ENCODE peak calls at places on chromosomes 5 and 9, in eight cellular contexts. E, W, A, Y, U, N, H and L are unnamed samples.

GRCh38 chr5:41432481-41433253 is 77.7 kb downstream of the PLCXD3 start:
- DNase-seq in E (no peak), W (no peak), A (no peak), Y (no peak), U (no peak), N (no peak), H (no peak), L (no peak)

GRCh38 chr9:4980046-4980727 is 4.9 kb upstream of the JAK2 start:
- DNase-seq in E (no peak), W (no peak), A (no peak), Y (no peak), U (no peak), N (no peak), H (no peak), L (peak; percentile 30)

GRCh38 chr9:121360975-121361374 is 9.1 kb downstream of the STOM start:
- DNase-seq in E (no peak), W (no peak), A (no peak), Y (peak; percentile 89), U (no peak), N (peak; percentile 90), H (no peak), L (no peak)

GRCh38 chr5:1544294-1545010 is 20.7 kb upstream of the LPCAT1 start:
- DNase-seq in E (no peak), W (no peak), A (no peak), Y (no peak), U (peak; percentile 7), N (no peak), H (no peak), L (no peak)

GRCh38 chr9:14311940-14312572 is 1.9 kb downstream of the NFIB start:
- DNase-seq in E (no peak), W (no peak), A (no peak), Y (peak; percentile 36), U (no peak), N (no peak), H (no peak), L (no peak)

GRCh38 chr9:114110180-114110579 is 11.1 kb upstream of the KIF12 start:
- DNase-seq in E (no peak), W (no peak), A (no peak), Y (peak; percentile 48), U (no peak), N (peak; percentile 14), H (no peak), L (no peak)

GRCh38 chr5:154430466-154430865 is 15.3 kb upstream of the SAP30L start:
- DNase-seq in E (no peak), W (no peak), A (no peak), Y (no peak), U (no peak), N (no peak), H (no peak), L (no peak)

GRCh38 chr5:147519380-147519779 is 9.5 kb upstream of the DPYSL3 start:
- DNase-seq in E (no peak), W (no peak), A (no peak), Y (no peak), U (no peak), N (no peak), H (no peak), L (no peak)

GRCh38 chr5:65830856-65831255 is 95.5 kb upstream of the ERBIN start:
- DNase-seq in E (no peak), W (no peak), A (no peak), Y (peak; percentile 9), U (no peak), N (no peak), H (no peak), L (no peak)

GRCh38 chr9:115694014-115694413 is 459.6 kb upstream of the PAPPA start:
- DNase-seq in E (no peak), W (peak; percentile 8), A (no peak), Y (peak; percentile 99), U (no peak), N (peak; percentile 82), H (no peak), L (no peak)

GRCh38 chr9:94079236-94079635 is 5.0 kb upstream of the PTPDC1 start:
- DNase-seq in E (no peak), W (no peak), A (no peak), Y (no peak), U (no peak), N (no peak), H (no peak), L (no peak)

GRCh38 chr9:91211919-91212318 is 149.8 kb downstream of the AUH start:
- DNase-seq in E (peak; percentile 46), W (no peak), A (no peak), Y (no peak), U (no peak), N (no peak), H (no peak), L (peak; percentile 50)

GRCh38 chr5:88727705-88728313 is 155.2 kb downstream of the MEF2C start:
- DNase-seq in E (no peak), W (no peak), A (no peak), Y (peak; percentile 62), U (no peak), N (peak; percentile 47), H (no peak), L (no peak)

GRCh38 chr5:16492398-16493175 is 27.0 kb upstream of the ZNF622 start:
- DNase-seq in E (no peak), W (peak; percentile 68), A (no peak), Y (peak; percentile 86), U (no peak), N (peak; percentile 35), H (no peak), L (peak; percentile 12)

GRCh38 chr9:111108946-111109345 is 70.7 kb upstream of the LPAR1 start:
- DNase-seq in E (no peak), W (no peak), A (no peak), Y (peak; percentile 83), U (no peak), N (peak; percentile 48), H (no peak), L (no peak)

GRCh38 chr9:121498487-121499176 is 1.0 kb downstream of the GGTA1 start:
- DNase-seq in E (no peak), W (no peak), A (no peak), Y (peak; percentile 62), U (peak; percentile 53), N (peak; percentile 21), H (peak; percentile 50), L (peak; percentile 10)

GRCh38 chr5:28516657-28517175 is 1478.3 kb upstream of the CDH9 start:
- DNase-seq in E (no peak), W (no peak), A (no peak), Y (no peak), U (no peak), N (peak; percentile 74), H (no peak), L (no peak)

GRCh38 chr5:77311217-77311571 is 100.7 kb downstream of the PDE8B start:
- DNase-seq in E (no peak), W (no peak), A (no peak), Y (no peak), U (no peak), N (no peak), H (no peak), L (no peak)

GRCh38 chr5:52788505-52788821 is 747 bp downstream of the ITGA1 start:
- DNase-seq in E (no peak), W (no peak), A (no peak), Y (no peak), U (no peak), N (no peak), H (no peak), L (no peak)
- TF ChIP-seq CTCF in E (no peak), W (no peak), A (no peak), Y (no peak), U (no peak), N (no peak), H (no peak), L (no peak)

DNA sequence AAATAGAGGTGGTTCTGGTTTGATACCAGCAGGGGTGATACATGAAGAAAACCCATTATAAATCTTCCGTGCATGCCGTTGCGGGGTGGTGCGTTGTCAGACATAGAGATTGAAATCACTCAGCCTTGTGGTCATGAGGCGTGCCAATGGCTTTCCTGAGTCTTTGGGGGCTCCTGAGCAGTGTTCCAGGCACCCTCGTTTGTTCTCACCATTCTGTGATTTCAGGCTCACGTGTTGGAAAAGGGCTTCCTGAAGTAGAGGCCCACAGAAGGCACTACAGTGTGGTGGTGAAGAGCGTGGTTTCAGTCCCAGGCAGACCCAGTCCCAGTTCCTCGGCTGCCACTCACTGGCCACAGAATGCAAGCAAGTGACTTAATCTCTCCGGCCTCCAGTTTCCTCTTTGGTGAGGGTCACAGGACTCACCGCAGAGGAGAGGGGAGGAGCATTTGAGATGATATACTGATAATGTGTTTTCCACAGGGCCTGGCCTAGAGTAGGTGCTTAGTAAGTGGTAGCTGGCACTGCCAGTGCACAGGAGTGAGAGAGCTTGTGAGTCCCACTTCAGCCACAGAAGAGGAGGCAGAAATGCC is 20.5 kb upstream of the GLRX start:
- DNase-seq in E (peak; percentile 79), W (peak; percentile 70), A (peak; percentile 59), Y (peak; percentile 76), U (peak; percentile 81), N (peak; percentile 76), H (peak; percentile 77), L (peak; percentile 81)
- TF ChIP-seq CTCF in E (peak; percentile 65), W (no peak), A (peak; percentile 40), Y (peak; percentile 5), U (peak; percentile 71), N (peak; percentile 22), H (peak; percentile 80), L (no peak)

GRCh38 chr5:103393131-103393754 is 134.7 kb downstream of the MACIR start:
- DNase-seq in E (no peak), W (no peak), A (peak; percentile 16), Y (peak; percentile 65), U (no peak), N (peak; percentile 6), H (no peak), L (no peak)
- TF ChIP-seq CTCF in E (no peak), W (no peak), A (peak; percentile 9), Y (peak; percentile 37), U (no peak), N (no peak), H (no peak), L (no peak)

GRCh38 chr5:150534811-150535210 is 26.9 kb downstream of the NDST1 start:
- DNase-seq in E (no peak), W (no peak), A (no peak), Y (no peak), U (no peak), N (no peak), H (no peak), L (no peak)

GRCh38 chr5:150531686-150532085 is 23.8 kb downstream of the NDST1 start:
- DNase-seq in E (no peak), W (no peak), A (no peak), Y (no peak), U (no peak), N (no peak), H (no peak), L (no peak)

GRCh38 chr5:150532161-150532560 is 24.2 kb downstream of the NDST1 start:
- DNase-seq in E (no peak), W (no peak), A (no peak), Y (no peak), U (no peak), N (no peak), H (no peak), L (no peak)

GRCh38 chr5:150530992-150531588 is 23.2 kb downstream of the NDST1 start:
- DNase-seq in E (no peak), W (no peak), A (no peak), Y (no peak), U (no peak), N (no peak), H (no peak), L (no peak)

DNA sequence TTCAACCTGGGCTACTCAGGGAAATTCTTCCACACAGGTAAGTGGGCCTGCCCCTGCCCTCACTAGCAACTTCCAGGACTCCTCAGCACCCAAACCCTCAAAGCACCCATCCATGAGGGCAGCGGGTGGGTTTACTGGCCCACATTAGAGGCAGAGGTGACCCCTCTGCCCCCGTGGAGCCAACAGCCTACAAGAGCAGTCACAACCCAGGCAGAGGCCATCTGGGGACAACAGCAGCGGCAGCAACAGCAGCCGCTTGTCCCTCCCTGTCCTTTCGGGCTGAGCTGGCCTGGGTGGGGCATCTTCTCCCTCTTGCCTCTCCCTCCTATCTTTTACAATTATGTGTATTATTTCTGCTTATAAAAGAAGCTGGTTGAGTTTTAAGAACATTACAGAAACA is 25.1 kb downstream of the NDST1 start:
- DNase-seq in E (no peak), W (peak; percentile 41), A (no peak), Y (no peak), U (no peak), N (no peak), H (no peak), L (no peak)
- TF ChIP-seq CTCF in E (no peak), W (no peak), A (no peak), Y (no peak), U (no peak), N (no peak), H (no peak), L (no peak)